ENCODE peak calls at places on chromosomes 7 and 10, in ten cellular contexts. H is EH; E is T-helper 1 cell; B is AG20443; S is activated naive CD4-positive, alpha-beta T cell; Z is fibroblast of villous mesenchyme; G is posterior vena cava; C is choroid plexus epithelial cell; F is neural progenitor cell; R is COLO829. X is an unnamed sample.
A peak's percentile ranks its signal among the peaks of the same experiment; 100 is the strongest.

GRCh38 chr7:43647314-43647691 is 64.4 kb downstream of the STK17A start:
- DNase-seq in Z (peak; percentile 80), F (peak; percentile 72), E (no peak), C (peak; percentile 94), H (peak; percentile 93), R (peak; percentile 55), S (no peak), B (peak; percentile 37), G (no peak), X (no peak)

GRCh38 chr7:17009007-17009719 is 127.4 kb upstream of the AGR3 start:
- DNase-seq in Z (peak; percentile 46), G (no peak), E (peak; percentile 52), R (peak; percentile 45), B (peak; percentile 16), F (no peak), H (peak; percentile 49), S (no peak), C (peak; percentile 76), X (no peak)

GRCh38 chr10:80196270-80196949 is 8.9 kb downstream of the ANXA11 start:
- DNase-seq in Z (no peak), B (peak; percentile 21), C (peak; percentile 32), R (no peak), G (no peak), E (peak; percentile 91), H (peak; percentile 48), S (no peak), F (no peak), X (no peak)

GRCh38 chr10:77738496-77739158 is 101.0 kb upstream of the KCNMA1 start:
- DNase-seq in R (no peak), Z (no peak), F (no peak), E (no peak), G (no peak), S (no peak), H (no peak), C (no peak), B (no peak), X (no peak)

GRCh38 chr7:93307131-93307660 is 75.0 kb downstream of the VPS50 start:
- DNase-seq in H (peak; percentile 87), S (no peak), B (peak; percentile 46), F (no peak), G (no peak), R (no peak), C (peak; percentile 81), Z (peak; percentile 86), E (no peak), X (no peak)

GRCh38 chr10:60828489-60828852 is 50.2 kb downstream of the CDK1 start:
- DNase-seq in C (peak; percentile 36), E (no peak), H (peak; percentile 39), S (no peak), B (no peak), G (no peak), F (no peak), Z (peak; percentile 18), R (no peak), X (no peak)

GRCh38 chr7:1379202-1379601 is 80.1 kb downstream of the MICALL2 start:
- DNase-seq in S (no peak), G (no peak), H (no peak), R (no peak), B (no peak), F (no peak), E (no peak), C (no peak), Z (no peak), X (no peak)

GRCh38 chr7:47145326-47145725 is 436.6 kb downstream of the TNS3 start:
- DNase-seq in F (no peak), R (no peak), E (no peak), B (no peak), H (peak; percentile 21), C (no peak), Z (no peak), S (no peak), G (no peak), X (no peak)

GRCh38 chr7:150317748-150318444 is 5.3 kb upstream of the LRRC61 start:
- DNase-seq in H (peak; percentile 24), E (no peak), G (no peak), B (no peak), Z (peak; percentile 79), R (no peak), C (peak; percentile 79), F (no peak), S (no peak), X (no peak)

GRCh38 chr10:93440591-93441012 is 41.5 kb downstream of the MYOF start:
- DNase-seq in F (no peak), R (no peak), C (peak; percentile 60), G (no peak), H (peak; percentile 82), E (no peak), Z (peak; percentile 78), S (no peak), B (no peak), X (no peak)

GRCh38 chr10:5681930-5682329 is 2.7 kb upstream of the TASOR2 start:
- DNase-seq in H (no peak), Z (no peak), C (no peak), S (no peak), R (no peak), G (no peak), F (no peak), B (no peak), E (no peak), X (no peak)

GRCh38 chr7:107167483-107168232 is 1.1 kb upstream of the HBP1 start:
- DNase-seq in F (peak; percentile 74), G (no peak), Z (peak; percentile 93), B (peak; percentile 63), E (no peak), C (peak; percentile 93), S (peak; percentile 72), R (peak; percentile 86), H (peak; percentile 85), X (peak; percentile 39)

GRCh38 chr10:12389154-12389734 is 39.9 kb downstream of the CAMK1D start:
- DNase-seq in R (no peak), H (no peak), C (no peak), Z (no peak), F (no peak), B (no peak), E (no peak), S (no peak), G (peak; percentile 53), X (no peak)

GRCh38 chr10:124737708-124738107 is 6.5 kb downstream of the FAM53B start:
- DNase-seq in Z (no peak), C (no peak), F (no peak), E (no peak), R (no peak), G (peak; percentile 31), S (no peak), B (no peak), H (no peak), X (no peak)

GRCh38 chr7:131859162-131859821 is 302.9 kb upstream of the PODXL start:
- DNase-seq in C (peak; percentile 84), F (peak; percentile 75), G (peak; percentile 83), R (peak; percentile 97), E (peak; percentile 30), B (peak; percentile 92), S (no peak), Z (peak; percentile 53), H (peak; percentile 84), X (peak; percentile 80)

GRCh38 chr10:121570316-121570715 is 27.9 kb downstream of the FGFR2 start:
- DNase-seq in Z (no peak), F (no peak), H (no peak), R (no peak), G (no peak), S (no peak), C (no peak), B (no peak), E (no peak), X (no peak)

GRCh38 chr7:105820667-105821066 is 55.7 kb downstream of the ATXN7L1 start:
- DNase-seq in F (no peak), R (no peak), C (no peak), S (no peak), E (no peak), Z (no peak), B (no peak), G (no peak), H (no peak), X (no peak)

GRCh38 chr10:79413196-79413595 is 32.2 kb downstream of the ZCCHC24 start:
- DNase-seq in H (peak; percentile 82), C (no peak), R (peak; percentile 51), E (no peak), Z (peak; percentile 42), G (peak; percentile 80), B (peak; percentile 63), S (no peak), F (no peak), X (no peak)

GRCh38 chr10:47340613-47341170 is 7.5 kb upstream of the RBP3 start:
- DNase-seq in R (peak; percentile 57), G (peak; percentile 89), E (peak; percentile 34), S (peak; percentile 76), B (peak; percentile 85), H (peak; percentile 60), F (peak; percentile 49), C (peak; percentile 78), Z (peak; percentile 53), X (peak; percentile 87)

GRCh38 chr10:133377818-133378250 is 1.2 kb upstream of the PAOX start:
- DNase-seq in E (no peak), S (no peak), F (no peak), H (no peak), R (no peak), G (no peak), Z (no peak), B (no peak), C (no peak), X (no peak)

GRCh38 chr10:104350146-104350635 is 3.4 kb upstream of the CFAP58 start:
- DNase-seq in B (peak; percentile 63), G (no peak), Z (peak; percentile 80), F (peak; percentile 70), H (peak; percentile 74), S (no peak), E (peak; percentile 78), R (peak; percentile 42), C (peak; percentile 89), X (peak; percentile 48)

GRCh38 chr10:85979598-85979997 is 387.0 kb downstream of the GRID1 start:
- DNase-seq in B (no peak), S (no peak), C (no peak), R (no peak), F (no peak), Z (no peak), E (no peak), G (no peak), H (no peak), X (no peak)

GRCh38 chr10:49577182-49577925 is 32.8 kb upstream of the SLC18A3 start:
- DNase-seq in B (no peak), C (no peak), E (no peak), G (no peak), F (no peak), R (no peak), S (no peak), Z (no peak), H (no peak), X (no peak)

GRCh38 chr7:23293500-23294073 is 5.6 kb upstream of the MALSU1 start:
- DNase-seq in C (no peak), Z (no peak), F (no peak), S (no peak), B (no peak), G (no peak), H (no peak), R (no peak), E (no peak), X (no peak)

GRCh38 chr7:122316467-122317394 is 12.2 kb upstream of the FEZF1 start:
- DNase-seq in Z (no peak), G (no peak), S (no peak), E (no peak), H (no peak), F (peak; percentile 91), C (no peak), B (peak; percentile 20), R (no peak), X (no peak)

GRCh38 chr10:61899045-61899444 is 2.5 kb upstream of the ARID5B start:
- DNase-seq in Z (peak; percentile 66), H (peak; percentile 83), G (no peak), F (no peak), R (peak; percentile 63), B (no peak), E (peak; percentile 64), S (no peak), C (peak; percentile 72), X (no peak)

GRCh38 chr10:87093461-87094372 is 926 bp downstream of the GLUD1 start:
- DNase-seq in F (peak; percentile 69), C (peak; percentile 57), R (peak; percentile 6), H (peak; percentile 47), G (peak; percentile 87), B (peak; percentile 54), E (peak; percentile 83), S (peak; percentile 32), Z (peak; percentile 51), X (peak; percentile 53)

GRCh38 chr10:120069700-120070099 is 177.2 kb downstream of the SEC23IP start:
- DNase-seq in C (no peak), R (no peak), E (no peak), S (no peak), F (no peak), G (no peak), H (no peak), Z (no peak), B (no peak), X (no peak)

X was measured in D341Med.